ENCODE peak calls at places on chromosomes 7 and 10, in seven cellular contexts. V, P, Y, J, S, X and U are unnamed samples.

GRCh38 chr7:135414850-135415439 is 95.0 kb downstream of the CNOT4 start:
- DNase-seq in Y (peak), S (peak), J (no peak), P (peak), X (peak), V (peak), U (peak)

GRCh38 chr10:122461367-122461728 is at the start of gene HTRA1:
- DNase-seq in S (no peak), V (peak), J (peak), P (no peak), Y (no peak), X (peak), U (peak)

GRCh38 chr10:17586741-17587720 is 30.1 kb downstream of the HACD1 start:
- DNase-seq in X (no peak), P (no peak), Y (no peak), J (no peak), S (no peak), V (no peak), U (peak)

GRCh38 chr7:29806131-29806792 is at the start of gene WIPF3:
- DNase-seq in J (peak), Y (no peak), X (peak), S (peak), V (peak), P (peak), U (no peak)

GRCh38 chr7:27213150-27213903 is 13.4 kb upstream of the HOXA13 start:
- DNase-seq in Y (no peak), J (no peak), X (no peak), V (no peak), P (no peak), S (no peak), U (no peak)

GRCh38 chr10:78634389-78634815 is 434.4 kb upstream of the ZMIZ1 start:
- DNase-seq in V (peak), Y (no peak), J (no peak), S (peak), X (no peak), P (no peak), U (peak)

GRCh38 chr10:116809528-116810500 is 39.5 kb upstream of the ENO4 start:
- DNase-seq in J (no peak), P (peak), V (peak), X (peak), S (peak), Y (no peak), U (no peak)

GRCh38 chr7:45648671-45648995 is 74.5 kb downstream of the ADCY1 start:
- DNase-seq in J (no peak), X (no peak), V (no peak), Y (no peak), P (no peak), S (no peak), U (no peak)

GRCh38 chr7:131244259-131244852 is 83.3 kb upstream of the MKLN1 start:
- DNase-seq in X (no peak), V (peak), S (peak), J (peak), P (peak), Y (no peak), U (peak)

GRCh38 chr10:6260843-6261242 is 58.1 kb downstream of the PFKFB3 start:
- DNase-seq in J (no peak), X (no peak), S (no peak), Y (no peak), V (no peak), P (no peak), U (no peak)

GRCh38 chr7:31494421-31494820 is 19.5 kb upstream of the ITPRID1 start:
- DNase-seq in J (no peak), X (no peak), Y (no peak), P (no peak), S (no peak), V (no peak), U (no peak)

GRCh38 chr10:76031769-76032441 is 600.5 kb downstream of the LRMDA start:
- DNase-seq in J (no peak), P (no peak), S (no peak), V (no peak), X (no peak), Y (no peak), U (no peak)

GRCh38 chr10:115882021-115882420 is 391.0 kb downstream of the GFRA1 start:
- DNase-seq in X (no peak), V (no peak), Y (no peak), S (no peak), P (no peak), J (no peak), U (no peak)

GRCh38 chr7:88350118-88350517 is 43.4 kb upstream of the STEAP4 start:
- DNase-seq in V (no peak), Y (no peak), J (no peak), P (no peak), S (no peak), X (no peak), U (no peak)